ENCODE peak calls at places on chromosomes 1 and 21, in nine cellular contexts. N is esophagus muscularis mucosa, O is HCT116, A is heart left ventricle, U is H1, F is IMR-90, Z is suprapubic skin, E is K562, Y is breast epithelium. B is an unnamed sample.

GRCh38 chr1:4797429-4797828 is 143.0 kb downstream of the AJAP1 start:
- DNase-seq in N (no peak), O (no peak), A (no peak), U (no peak), F (no peak), Z (no peak), E (no peak), Y (no peak), B (no peak)

GRCh38 chr1:245094092-245094491 is 60.7 kb upstream of the KIF26B start:
- DNase-seq in N (no peak), O (no peak), A (no peak), U (no peak), F (no peak), Z (no peak), E (no peak), Y (no peak), B (no peak)

GRCh38 chr1:234647245-234647644 is 37.3 kb upstream of the IRF2BP2 start:
- DNase-seq in N (no peak), O (no peak), A (no peak), U (no peak), F (no peak), Z (no peak), E (no peak), Y (no peak), B (no peak)

GRCh38 chr1:60573121-60573520 is 499.6 kb upstream of the C1orf87 start:
- DNase-seq in N (no peak), O (no peak), A (no peak), U (no peak), F (no peak), Z (no peak), E (no peak), Y (no peak), B (no peak)

GRCh38 chr1:89815611-89816010 is 5.2 kb upstream of the LRRC8D start:
- DNase-seq in N (no peak), O (no peak), A (no peak), U (no peak), F (no peak), Z (no peak), E (no peak), Y (no peak), B (peak; percentile 17)

GRCh38 chr1:232904566-232904965 is 45.8 kb upstream of the NTPCR start:
- DNase-seq in N (no peak), O (no peak), A (no peak), U (no peak), F (peak; percentile 89), Z (no peak), E (no peak), Y (no peak), B (no peak)

GRCh38 chr1:2466834-2467554 is 9.1 kb upstream of the PLCH2 start:
- DNase-seq in N (no peak), O (no peak), A (no peak), U (peak; percentile 86), F (no peak), Z (no peak), E (peak; percentile 60), Y (no peak), B (no peak)

GRCh38 chr1:214473392-214473791 is 78.0 kb downstream of the PTPN14 start:
- DNase-seq in N (no peak), O (no peak), A (no peak), U (no peak), F (peak; percentile 76), Z (no peak), E (no peak), Y (no peak), B (no peak)

GRCh38 chr1:180158149-180159147 is 3.8 kb downstream of the QSOX1 start:
- DNase-seq in N (no peak), O (no peak), A (no peak), U (peak; percentile 30), F (no peak), Z (no peak), E (no peak), Y (no peak), B (no peak)

GRCh38 chr1:181324797-181325616 is 158.3 kb upstream of the CACNA1E start:
- DNase-seq in N (no peak), O (peak; percentile 66), A (no peak), U (no peak), F (no peak), Z (no peak), E (peak; percentile 4), Y (no peak), B (no peak)

GRCh38 chr1:174743654-174744561 is 255.8 kb upstream of the CACYBP start:
- DNase-seq in N (no peak), O (peak; percentile 28), A (no peak), U (no peak), F (peak; percentile 63), Z (no peak), E (peak; percentile 55), Y (no peak), B (no peak)

GRCh38 chr1:53942149-53942957 is 3.1 kb downstream of the IFT25 start:
- DNase-seq in N (no peak), O (no peak), A (no peak), U (no peak), F (no peak), Z (no peak), E (peak; percentile 65), Y (no peak), B (no peak)

GRCh38 chr1:157806431-157807149 is 13.3 kb downstream of the FCRL1 start:
- DNase-seq in N (no peak), O (no peak), A (no peak), U (no peak), F (no peak), Z (no peak), E (no peak), Y (no peak), B (no peak)

GRCh38 chr21:46189213-46189958 is 5.1 kb upstream of the SPATC1L start:
- DNase-seq in N (peak; percentile 90), O (no peak), A (no peak), U (no peak), F (peak; percentile 58), Z (peak; percentile 63), E (peak; percentile 61), Y (peak; percentile 50), B (no peak)

GRCh38 chr1:154219511-154219910 is 1.2 kb upstream of the UBAP2L start:
- DNase-seq in N (no peak), O (no peak), A (no peak), U (no peak), F (peak; percentile 47), Z (no peak), E (peak; percentile 52), Y (no peak), B (peak; percentile 14)

GRCh38 chr21:34796518-34797201 is 127.9 kb downstream of the CLIC6 start:
- DNase-seq in N (no peak), O (peak; percentile 72), A (no peak), U (no peak), F (no peak), Z (no peak), E (no peak), Y (no peak), B (no peak)

DNA sequence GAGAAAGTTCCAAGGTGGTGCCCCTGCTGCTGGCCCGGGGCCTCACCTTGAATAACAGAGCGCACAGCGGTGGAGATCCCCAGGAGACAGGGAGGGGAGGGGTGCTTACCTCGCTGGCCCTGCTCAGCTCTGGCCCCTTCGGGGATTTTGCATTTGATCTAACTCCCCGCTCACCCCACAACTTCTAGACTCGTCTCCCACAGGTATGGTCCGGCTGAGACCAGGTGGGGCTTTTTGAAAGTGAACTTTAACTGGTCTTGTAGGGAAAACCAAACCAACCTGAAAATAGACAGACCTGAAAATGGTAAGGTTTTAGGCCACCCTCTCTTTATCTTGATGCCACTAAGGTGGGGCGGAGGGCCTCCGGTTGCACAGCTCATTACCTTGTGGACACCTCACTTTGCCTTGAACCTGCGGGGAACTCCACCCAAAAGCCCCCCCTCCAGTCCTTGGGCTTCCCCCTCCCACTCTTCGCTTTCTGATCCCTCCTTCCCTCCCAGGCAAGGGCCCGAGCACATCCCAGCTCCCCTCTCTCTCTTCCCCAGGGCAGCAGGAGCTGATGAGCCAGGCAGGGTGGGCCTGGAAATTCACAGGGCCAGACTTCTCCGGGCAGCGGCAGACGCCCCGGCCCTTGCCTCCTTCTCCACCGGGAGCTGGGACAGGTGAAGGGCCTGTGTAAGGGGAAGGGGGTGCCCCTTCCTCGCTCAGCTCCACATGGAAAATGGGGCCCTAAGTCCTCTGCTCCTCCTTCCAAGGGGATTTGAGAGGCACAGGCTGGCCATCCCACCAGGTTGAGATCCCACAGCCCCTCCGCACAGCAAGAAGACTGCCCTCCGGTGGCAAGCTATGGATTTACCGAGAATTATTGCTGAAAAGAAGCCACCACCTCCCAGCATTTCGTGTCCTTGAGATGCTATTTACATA is 16.1 kb downstream of the TNFRSF8 start:
- DNase-seq in N (no peak), O (peak; percentile 27), A (no peak), U (peak; percentile 86), F (peak; percentile 47), Z (no peak), E (peak; percentile 81), Y (no peak), B (peak; percentile 38)
- TF ChIP-seq POLR2A in N (no peak), O (no peak), A (no peak), U (peak; percentile 33), F (no peak), Z (no peak), E (no peak), Y (no peak), B (no peak)

GRCh38 chr1:44031900-44032817 is 897 bp upstream of the SLC6A9 start:
- DNase-seq in N (no peak), O (no peak), A (no peak), U (no peak), F (peak; percentile 41), Z (peak; percentile 51), E (no peak), Y (peak; percentile 46), B (no peak)
- TF ChIP-seq POLR2A in N (no peak), O (no peak), A (no peak), U (no peak), F (no peak), Z (no peak), E (no peak), Y (no peak), B (no peak)

DNA sequence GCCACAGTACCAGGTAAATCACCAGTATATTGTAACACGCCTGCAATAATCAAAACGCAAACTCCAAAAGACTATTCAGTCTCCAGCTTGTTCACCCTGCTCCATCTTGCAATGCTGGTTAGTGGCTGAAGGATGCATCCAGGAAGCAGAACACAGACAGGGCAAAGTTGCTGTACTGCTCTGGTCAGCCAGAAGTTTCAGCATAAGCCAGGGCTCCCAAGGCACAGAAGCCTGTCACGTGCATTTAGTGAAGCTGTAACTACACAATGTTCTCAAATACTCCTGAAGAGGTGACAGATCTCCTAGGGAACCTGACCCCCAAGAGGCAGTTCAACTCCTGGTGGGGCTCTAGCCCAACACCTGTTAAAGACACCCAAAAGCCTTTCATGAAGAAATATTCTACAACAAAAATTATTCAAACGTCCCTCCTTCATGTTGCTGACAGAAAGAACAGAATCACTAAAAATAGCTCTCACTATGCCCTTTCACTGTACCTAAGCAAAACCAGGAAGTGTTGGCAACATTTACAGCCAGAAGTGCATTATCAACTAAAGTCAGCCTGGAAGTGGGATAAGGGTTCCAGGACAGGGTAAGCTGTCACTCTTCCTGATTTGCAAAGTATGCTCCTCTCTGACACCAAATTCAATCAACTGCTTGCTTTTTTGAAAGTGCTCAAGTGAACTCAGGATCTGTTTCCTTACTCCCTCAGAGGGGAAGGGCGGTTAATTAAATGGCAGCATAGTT is 52.1 kb downstream of the SLC35D1 start:
- DNase-seq in N (no peak), O (no peak), A (no peak), U (no peak), F (no peak), Z (no peak), E (peak; percentile 21), Y (no peak), B (no peak)
- TF ChIP-seq POLR2A in N (no peak), O (no peak), A (no peak), U (no peak), F (no peak), Z (no peak), E (no peak), Y (no peak), B (no peak)

GRCh38 chr1:24933468-24933867 is 3.4 kb upstream of the RUNX3 start:
- DNase-seq in N (no peak), O (no peak), A (no peak), U (peak; percentile 64), F (no peak), Z (no peak), E (no peak), Y (no peak), B (no peak)
- TF ChIP-seq POLR2A in N (no peak), O (no peak), A (no peak), U (no peak), F (no peak), Z (no peak), E (no peak), Y (no peak), B (no peak)